ENCODE peak calls at places on chromosomes 13 and 19, in ten cellular contexts. G, W, Z, F, Y, M, K, B, N and O are unnamed samples.

GRCh38 chr19:48552406-48553322 is 692 bp downstream of the SULT2B1 start:
- DNase-seq in G (no peak), W (no peak), Z (no peak), F (no peak), Y (no peak), M (no peak), K (no peak), B (no peak), N (no peak), O (no peak)

GRCh38 chr19:28840891-28841290 is 372.1 kb downstream of the UQCRFS1 start:
- DNase-seq in G (no peak), W (no peak), Z (no peak), F (no peak), Y (no peak), M (no peak), K (no peak), B (no peak), N (no peak), O (no peak)

GRCh38 chr19:10768369-10768768 is 50.5 kb downstream of the DNM2 start:
- DNase-seq in G (no peak), W (no peak), Z (no peak), F (no peak), Y (no peak), M (no peak), K (no peak), B (no peak), N (no peak), O (no peak)

GRCh38 chr19:18669524-18669817 is 14.0 kb upstream of the CRTC1 start:
- DNase-seq in G (no peak), W (no peak), Z (no peak), F (no peak), Y (no peak), M (no peak), K (no peak), B (no peak), N (peak; percentile 20), O (no peak)

GRCh38 chr19:4910594-4911273 is 1.4 kb downstream of the UHRF1 start:
- DNase-seq in G (peak; percentile 22), W (no peak), Z (no peak), F (no peak), Y (no peak), M (no peak), K (no peak), B (peak; percentile 37), N (peak; percentile 73), O (no peak)

GRCh38 chr19:54481326-54481930 is 8.3 kb upstream of the CDC42EP5 start:
- DNase-seq in G (no peak), W (peak; percentile 30), Z (no peak), F (peak; percentile 57), Y (peak; percentile 57), M (no peak), K (no peak), B (no peak), N (peak; percentile 58), O (no peak)

GRCh38 chr13:27339299-27339698 is 68.7 kb downstream of the RASL11A start:
- DNase-seq in G (no peak), W (no peak), Z (no peak), F (no peak), Y (peak; percentile 17), M (no peak), K (peak; percentile 56), B (peak; percentile 27), N (peak; percentile 59), O (no peak)

GRCh38 chr13:43289458-43290255 is 266.3 kb downstream of the DNAJC15 start:
- DNase-seq in G (no peak), W (peak; percentile 36), Z (no peak), F (no peak), Y (no peak), M (no peak), K (no peak), B (no peak), N (peak; percentile 25), O (no peak)

GRCh38 chr13:100550433-100550832 is 38.2 kb downstream of the GGACT start:
- DNase-seq in G (no peak), W (no peak), Z (peak; percentile 63), F (no peak), Y (no peak), M (no peak), K (no peak), B (no peak), N (peak; percentile 57), O (no peak)